ENCODE peak calls at places on chromosomes 16 and 17, in eight cellular contexts. One of them, this sample, is unnamed.

GRCh38 chr16:27175888-27176287 is 27.4 kb upstream of the KDM8 start:
- DNase-seq in BJ: no peak
- DNase-seq in fibroblast of mammary gland: peak
- DNase-seq in A549: no peak
- DNase-seq in SJSA1: no peak
- DNase-seq in HCT116: no peak
- DNase-seq in CD4-positive, CD25-positive, alpha-beta regulatory T cell: no peak
- DNase-seq in Caco-2: no peak
- DNase-seq in this sample: no peak

GRCh38 chr16:14198012-14198411 is 126.9 kb downstream of the MRTFB start:
- DNase-seq in BJ: no peak
- DNase-seq in fibroblast of mammary gland: no peak
- DNase-seq in A549: no peak
- DNase-seq in SJSA1: no peak
- DNase-seq in HCT116: no peak
- DNase-seq in CD4-positive, CD25-positive, alpha-beta regulatory T cell: no peak
- DNase-seq in Caco-2: no peak
- DNase-seq in this sample: no peak

GRCh38 chr16:58678716-58679115 is 5.9 kb downstream of the SLC38A7 start:
- DNase-seq in BJ: no peak
- DNase-seq in fibroblast of mammary gland: no peak
- DNase-seq in A549: no peak
- DNase-seq in SJSA1: no peak
- DNase-seq in HCT116: no peak
- DNase-seq in CD4-positive, CD25-positive, alpha-beta regulatory T cell: peak
- DNase-seq in Caco-2: no peak
- DNase-seq in this sample: no peak

GRCh38 chr17:78665952-78666920 is 89.0 kb upstream of the DNAH17 start:
- DNase-seq in BJ: no peak
- DNase-seq in fibroblast of mammary gland: no peak
- DNase-seq in A549: no peak
- DNase-seq in SJSA1: no peak
- DNase-seq in HCT116: no peak
- DNase-seq in CD4-positive, CD25-positive, alpha-beta regulatory T cell: peak
- DNase-seq in Caco-2: peak
- DNase-seq in this sample: no peak

GRCh38 chr17:3890082-3890892 is 2.6 kb downstream of the CAMKK1 start:
- DNase-seq in BJ: peak
- DNase-seq in fibroblast of mammary gland: peak
- DNase-seq in A549: peak
- DNase-seq in SJSA1: peak
- DNase-seq in HCT116: peak
- DNase-seq in CD4-positive, CD25-positive, alpha-beta regulatory T cell: no peak
- DNase-seq in Caco-2: no peak
- DNase-seq in this sample: peak

GRCh38 chr17:76735006-76735405 is 2.1 kb downstream of the SRSF2 start:
- DNase-seq in BJ: no peak
- DNase-seq in fibroblast of mammary gland: peak
- DNase-seq in A549: no peak
- DNase-seq in SJSA1: no peak
- DNase-seq in HCT116: no peak
- DNase-seq in CD4-positive, CD25-positive, alpha-beta regulatory T cell: peak
- DNase-seq in Caco-2: no peak
- DNase-seq in this sample: no peak

GRCh38 chr17:76385892-76386786 is 1.7 kb downstream of the SPHK1 start:
- DNase-seq in BJ: no peak
- DNase-seq in fibroblast of mammary gland: peak
- DNase-seq in A549: peak
- DNase-seq in SJSA1: peak
- DNase-seq in HCT116: peak
- DNase-seq in CD4-positive, CD25-positive, alpha-beta regulatory T cell: peak
- DNase-seq in Caco-2: peak
- DNase-seq in this sample: no peak

GRCh38 chr16:17211797-17212196 is 259.0 kb downstream of the XYLT1 start:
- DNase-seq in BJ: no peak
- DNase-seq in fibroblast of mammary gland: peak
- DNase-seq in A549: no peak
- DNase-seq in SJSA1: no peak
- DNase-seq in HCT116: peak
- DNase-seq in CD4-positive, CD25-positive, alpha-beta regulatory T cell: peak
- DNase-seq in Caco-2: peak
- DNase-seq in this sample: no peak

GRCh38 chr17:15945493-15946209 is 721 bp downstream of the ADORA2B start:
- DNase-seq in BJ: no peak
- DNase-seq in fibroblast of mammary gland: no peak
- DNase-seq in A549: peak
- DNase-seq in SJSA1: no peak
- DNase-seq in HCT116: no peak
- DNase-seq in CD4-positive, CD25-positive, alpha-beta regulatory T cell: no peak
- DNase-seq in Caco-2: no peak
- DNase-seq in this sample: no peak

GRCh38 chr17:77392376-77393273 is 251.9 kb downstream of the SEC14L1 start:
- DNase-seq in BJ: no peak
- DNase-seq in fibroblast of mammary gland: peak
- DNase-seq in A549: peak
- DNase-seq in SJSA1: peak
- DNase-seq in HCT116: no peak
- DNase-seq in CD4-positive, CD25-positive, alpha-beta regulatory T cell: no peak
- DNase-seq in Caco-2: peak
- DNase-seq in this sample: no peak

GRCh38 chr17:77391668-77392375 is 251.1 kb downstream of the SEC14L1 start:
- DNase-seq in BJ: peak
- DNase-seq in fibroblast of mammary gland: peak
- DNase-seq in A549: peak
- DNase-seq in SJSA1: peak
- DNase-seq in HCT116: no peak
- DNase-seq in CD4-positive, CD25-positive, alpha-beta regulatory T cell: peak
- DNase-seq in Caco-2: no peak
- DNase-seq in this sample: no peak

GRCh38 chr17:47807421-47807820 is 14.2 kb downstream of the OSBPL7 start:
- DNase-seq in BJ: no peak
- DNase-seq in fibroblast of mammary gland: no peak
- DNase-seq in A549: no peak
- DNase-seq in SJSA1: no peak
- DNase-seq in HCT116: no peak
- DNase-seq in CD4-positive, CD25-positive, alpha-beta regulatory T cell: no peak
- DNase-seq in Caco-2: no peak
- DNase-seq in this sample: no peak

GRCh38 chr16:842061-842476 is 41.5 kb upstream of the GNG13 start:
- DNase-seq in BJ: no peak
- DNase-seq in fibroblast of mammary gland: peak
- DNase-seq in A549: no peak
- DNase-seq in SJSA1: no peak
- DNase-seq in HCT116: no peak
- DNase-seq in CD4-positive, CD25-positive, alpha-beta regulatory T cell: no peak
- DNase-seq in Caco-2: no peak
- DNase-seq in this sample: no peak

GRCh38 chr17:64213995-64214507 is 49.0 kb downstream of the TEX2 start:
- DNase-seq in BJ: no peak
- DNase-seq in fibroblast of mammary gland: no peak
- DNase-seq in A549: no peak
- DNase-seq in SJSA1: no peak
- DNase-seq in HCT116: no peak
- DNase-seq in CD4-positive, CD25-positive, alpha-beta regulatory T cell: no peak
- DNase-seq in Caco-2: no peak
- DNase-seq in this sample: peak

GRCh38 chr16:23365602-23366240 is 63.6 kb downstream of the SCNN1B start:
- DNase-seq in BJ: no peak
- DNase-seq in fibroblast of mammary gland: no peak
- DNase-seq in A549: no peak
- DNase-seq in SJSA1: no peak
- DNase-seq in HCT116: no peak
- DNase-seq in CD4-positive, CD25-positive, alpha-beta regulatory T cell: peak
- DNase-seq in Caco-2: no peak
- DNase-seq in this sample: no peak

GRCh38 chr16:88619859-88620655 is 18.3 kb upstream of the IL17C start:
- DNase-seq in BJ: no peak
- DNase-seq in fibroblast of mammary gland: peak
- DNase-seq in A549: no peak
- DNase-seq in SJSA1: peak
- DNase-seq in HCT116: no peak
- DNase-seq in CD4-positive, CD25-positive, alpha-beta regulatory T cell: peak
- DNase-seq in Caco-2: no peak
- DNase-seq in this sample: no peak

GRCh38 chr17:8836821-8837426 is 30.6 kb downstream of the PIK3R6 start:
- DNase-seq in BJ: no peak
- DNase-seq in fibroblast of mammary gland: no peak
- DNase-seq in A549: no peak
- DNase-seq in SJSA1: peak
- DNase-seq in HCT116: no peak
- DNase-seq in CD4-positive, CD25-positive, alpha-beta regulatory T cell: no peak
- DNase-seq in Caco-2: no peak
- DNase-seq in this sample: no peak

GRCh38 chr16:48076455-48077012 is 79.3 kb downstream of the ABCC12 start:
- DNase-seq in BJ: peak
- DNase-seq in fibroblast of mammary gland: peak
- DNase-seq in A549: peak
- DNase-seq in SJSA1: no peak
- DNase-seq in HCT116: no peak
- DNase-seq in CD4-positive, CD25-positive, alpha-beta regulatory T cell: no peak
- DNase-seq in Caco-2: no peak
- DNase-seq in this sample: no peak

GRCh38 chr17:78532922-78533640 is 44.1 kb downstream of the DNAH17 start:
- DNase-seq in BJ: no peak
- DNase-seq in fibroblast of mammary gland: peak
- DNase-seq in A549: peak
- DNase-seq in SJSA1: no peak
- DNase-seq in HCT116: peak
- DNase-seq in CD4-positive, CD25-positive, alpha-beta regulatory T cell: no peak
- DNase-seq in Caco-2: no peak
- DNase-seq in this sample: no peak

GRCh38 chr17:18185832-18186231 is 2.2 kb downstream of the ALKBH5 start:
- DNase-seq in BJ: no peak
- DNase-seq in fibroblast of mammary gland: peak
- DNase-seq in A549: no peak
- DNase-seq in SJSA1: no peak
- DNase-seq in HCT116: no peak
- DNase-seq in CD4-positive, CD25-positive, alpha-beta regulatory T cell: no peak
- DNase-seq in Caco-2: no peak
- DNase-seq in this sample: no peak

GRCh38 chr16:82583415-82583814 is 43.4 kb upstream of the CDH13 start:
- DNase-seq in BJ: no peak
- DNase-seq in fibroblast of mammary gland: peak
- DNase-seq in A549: no peak
- DNase-seq in SJSA1: no peak
- DNase-seq in HCT116: no peak
- DNase-seq in CD4-positive, CD25-positive, alpha-beta regulatory T cell: no peak
- DNase-seq in Caco-2: no peak
- DNase-seq in this sample: no peak

GRCh38 chr17:30476726-30477082 is 504 bp upstream of the GOSR1 start:
- DNase-seq in BJ: no peak
- DNase-seq in fibroblast of mammary gland: peak
- DNase-seq in A549: no peak
- DNase-seq in SJSA1: no peak
- DNase-seq in HCT116: no peak
- DNase-seq in CD4-positive, CD25-positive, alpha-beta regulatory T cell: no peak
- DNase-seq in Caco-2: peak
- DNase-seq in this sample: no peak

DNA sequence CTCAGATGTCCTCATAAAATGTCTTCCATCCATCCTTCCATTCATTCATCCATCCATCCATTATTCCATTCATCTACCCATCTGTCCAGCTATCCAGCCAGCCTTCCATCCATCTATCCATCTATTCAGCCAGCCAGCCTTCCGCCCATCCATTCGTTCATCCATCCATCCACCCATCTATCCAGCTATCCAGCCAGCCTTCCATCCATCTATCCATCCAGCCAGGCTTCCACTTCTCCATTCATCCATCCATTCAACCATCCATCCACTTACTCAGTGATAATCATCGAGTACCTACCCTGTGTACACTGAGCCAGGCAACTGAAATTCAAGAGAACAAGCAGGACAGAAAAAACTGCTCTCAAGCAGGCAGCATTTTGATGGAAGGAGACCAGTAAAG is 4.6 kb upstream of the CCDC182 start:
- DNase-seq in BJ: no peak
- DNase-seq in fibroblast of mammary gland: no peak
- DNase-seq in A549: no peak
- DNase-seq in SJSA1: no peak
- DNase-seq in HCT116: no peak
- DNase-seq in CD4-positive, CD25-positive, alpha-beta regulatory T cell: no peak
- DNase-seq in Caco-2: no peak
- DNase-seq in this sample: no peak
- H3K4me3 ChIP-seq in BJ: no peak
- H3K4me3 ChIP-seq in fibroblast of mammary gland: no peak
- H3K4me3 ChIP-seq in A549: no peak
- H3K4me3 ChIP-seq in SJSA1: no peak
- H3K4me3 ChIP-seq in HCT116: no peak
- H3K4me3 ChIP-seq in CD4-positive, CD25-positive, alpha-beta regulatory T cell: no peak
- H3K4me3 ChIP-seq in Caco-2: no peak
- H3K4me3 ChIP-seq in this sample: no peak

GRCh38 chr17:69715656-69716055 is 301.2 kb downstream of the MAP2K6 start:
- DNase-seq in BJ: no peak
- DNase-seq in fibroblast of mammary gland: no peak
- DNase-seq in A549: no peak
- DNase-seq in SJSA1: no peak
- DNase-seq in HCT116: no peak
- DNase-seq in CD4-positive, CD25-positive, alpha-beta regulatory T cell: no peak
- DNase-seq in Caco-2: no peak
- DNase-seq in this sample: no peak
- H3K4me3 ChIP-seq in BJ: no peak
- H3K4me3 ChIP-seq in fibroblast of mammary gland: no peak
- H3K4me3 ChIP-seq in A549: no peak
- H3K4me3 ChIP-seq in SJSA1: no peak
- H3K4me3 ChIP-seq in HCT116: no peak
- H3K4me3 ChIP-seq in CD4-positive, CD25-positive, alpha-beta regulatory T cell: no peak
- H3K4me3 ChIP-seq in Caco-2: no peak
- H3K4me3 ChIP-seq in this sample: no peak

GRCh38 chr16:15950869-15951268 is 1.5 kb downstream of the ABCC1 start:
- DNase-seq in BJ: no peak
- DNase-seq in fibroblast of mammary gland: no peak
- DNase-seq in A549: no peak
- DNase-seq in SJSA1: no peak
- DNase-seq in HCT116: no peak
- DNase-seq in CD4-positive, CD25-positive, alpha-beta regulatory T cell: no peak
- DNase-seq in Caco-2: no peak
- DNase-seq in this sample: no peak
- H3K4me3 ChIP-seq in BJ: peak
- H3K4me3 ChIP-seq in fibroblast of mammary gland: peak
- H3K4me3 ChIP-seq in A549: peak
- H3K4me3 ChIP-seq in SJSA1: peak
- H3K4me3 ChIP-seq in HCT116: peak
- H3K4me3 ChIP-seq in CD4-positive, CD25-positive, alpha-beta regulatory T cell: peak
- H3K4me3 ChIP-seq in Caco-2: peak
- H3K4me3 ChIP-seq in this sample: peak

GRCh38 chr17:61223725-61224124 is 175.9 kb upstream of the TBX2 start:
- DNase-seq in BJ: no peak
- DNase-seq in fibroblast of mammary gland: no peak
- DNase-seq in A549: no peak
- DNase-seq in SJSA1: no peak
- DNase-seq in HCT116: no peak
- DNase-seq in CD4-positive, CD25-positive, alpha-beta regulatory T cell: no peak
- DNase-seq in Caco-2: no peak
- DNase-seq in this sample: no peak
- H3K4me3 ChIP-seq in BJ: no peak
- H3K4me3 ChIP-seq in fibroblast of mammary gland: no peak
- H3K4me3 ChIP-seq in A549: no peak
- H3K4me3 ChIP-seq in SJSA1: no peak
- H3K4me3 ChIP-seq in HCT116: no peak
- H3K4me3 ChIP-seq in CD4-positive, CD25-positive, alpha-beta regulatory T cell: no peak
- H3K4me3 ChIP-seq in Caco-2: no peak
- H3K4me3 ChIP-seq in this sample: no peak